ENCODE peak calls at places on chromosomes 2 and 18, in eight cellular contexts. I is WTC11; J is stimulated activated CD4-positive, alpha-beta T cell treated with anti-CD3 and anti-CD28 coated beads, Interleukin-1b, Interleukin-23, amount 100 ng/mL, for 24 hours; X is RKO; M is hypothalamus; H is activated T-cell treated with anti-CD3 and anti-CD28 coated beads for 1 hour; Z is activated T-helper 1 cell treated with anti-CD3 and anti-CD28 coated beads, Interleukin-12 subunit alpha, Interleukin-12 subunit beta, Interleukin-2, Interleukin-4 antibody, amounts not matched to agents 30 ng/mL and 10 ng/mL and 1 ng/mL, durations not matched to agents 14 hours and 24 hours and 36 hours; R is body of pancreas. L is an unnamed sample.

GRCh38 chr18:3655637-3656050 is 205.7 kb downstream of the TGIF1 start:
- DNase-seq in I (no peak), J (no peak), X (no peak), M (no peak), H (no peak), Z (no peak), R (no peak), L (no peak)

GRCh38 chr2:3617198-3617890 is 22.4 kb downstream of the COLEC11 start:
- DNase-seq in I (no peak), J (no peak), X (no peak), M (no peak), H (no peak), Z (no peak), R (peak), L (no peak)

GRCh38 chr2:84669122-84669521 is 152.8 kb downstream of the DNAH6 start:
- DNase-seq in I (no peak), J (no peak), X (no peak), M (no peak), H (no peak), Z (no peak), R (no peak), L (no peak)

GRCh38 chr2:104849036-104849551 is 4.8 kb upstream of the POU3F3 start:
- DNase-seq in I (no peak), J (no peak), X (no peak), M (no peak), H (no peak), Z (no peak), R (no peak), L (no peak)

GRCh38 chr2:185477452-185477851 is 261.2 kb upstream of the FSIP2 start:
- DNase-seq in I (no peak), J (no peak), X (peak), M (no peak), H (no peak), Z (no peak), R (no peak), L (no peak)

GRCh38 chr18:55449412-55450140 is 138.4 kb downstream of the TCF4 start:
- DNase-seq in I (no peak), J (no peak), X (no peak), M (no peak), H (no peak), Z (no peak), R (no peak), L (no peak)

GRCh38 chr2:99256677-99257076 is 1.2 kb upstream of the LYG2 start:
- DNase-seq in I (no peak), J (no peak), X (peak), M (no peak), H (no peak), Z (no peak), R (no peak), L (peak)

GRCh38 chr2:41949541-41950439 is 98.0 kb upstream of the PKDCC start:
- DNase-seq in I (no peak), J (no peak), X (no peak), M (no peak), H (no peak), Z (no peak), R (no peak), L (no peak)

GRCh38 chr2:190720691-190721090 is 71.8 kb downstream of the NAB1 start:
- DNase-seq in I (no peak), J (no peak), X (no peak), M (no peak), H (no peak), Z (no peak), R (no peak), L (no peak)

GRCh38 chr2:234863043-234863934 is 88.5 kb upstream of the SH3BP4 start:
- DNase-seq in I (no peak), J (no peak), X (peak), M (no peak), H (no peak), Z (no peak), R (peak), L (peak)

GRCh38 chr2:70720124-70720523 is 47.9 kb downstream of the ADD2 start:
- DNase-seq in I (no peak), J (no peak), X (no peak), M (no peak), H (no peak), Z (no peak), R (no peak), L (no peak)

GRCh38 chr2:224884188-224884587 is 158.1 kb downstream of the DOCK10 start:
- DNase-seq in I (no peak), J (no peak), X (no peak), M (no peak), H (no peak), Z (no peak), R (no peak), L (no peak)

GRCh38 chr2:223894968-223895367 is 50.2 kb downstream of the WDFY1 start:
- DNase-seq in I (no peak), J (no peak), X (no peak), M (no peak), H (no peak), Z (no peak), R (no peak), L (no peak)

GRCh38 chr2:187553908-187554703 is at the start of gene TFPI:
- DNase-seq in I (no peak), J (no peak), X (peak), M (no peak), H (no peak), Z (no peak), R (no peak), L (peak)

GRCh38 chr2:56009758-56010534 is 86.4 kb upstream of the EFEMP1 start:
- DNase-seq in I (no peak), J (no peak), X (peak), M (no peak), H (no peak), Z (no peak), R (no peak), L (peak)

GRCh38 chr18:78768655-78769501 is 210.7 kb upstream of the SALL3 start:
- DNase-seq in I (no peak), J (no peak), X (no peak), M (no peak), H (no peak), Z (no peak), R (no peak), L (no peak)

GRCh38 chr2:239295377-239296019 is 105.3 kb downstream of the HDAC4 start:
- DNase-seq in I (no peak), J (no peak), X (no peak), M (no peak), H (no peak), Z (no peak), R (no peak), L (no peak)

GRCh38 chr18:39647627-39648502 is 2082.3 kb upstream of the CELF4 start:
- DNase-seq in I (no peak), J (no peak), X (peak), M (no peak), H (no peak), Z (no peak), R (no peak), L (peak)

GRCh38 chr2:201858781-201859180 is 52.4 kb downstream of the CDK15 start:
- DNase-seq in I (peak), J (no peak), X (peak), M (no peak), H (no peak), Z (no peak), R (no peak), L (peak)

GRCh38 chr2:110853516-110853915 is 121.1 kb downstream of the ACOXL start:
- DNase-seq in I (peak), J (no peak), X (peak), M (no peak), H (peak), Z (peak), R (no peak), L (peak)

GRCh38 chr2:105243961-105244360 is 2.4 kb downstream of the GPR45 start:
- DNase-seq in I (peak), J (no peak), X (no peak), M (no peak), H (no peak), Z (no peak), R (no peak), L (peak)

GRCh38 chr2:33650171-33650570 is 51.1 kb upstream of the FAM98A start:
- DNase-seq in I (no peak), J (no peak), X (no peak), M (no peak), H (no peak), Z (no peak), R (no peak), L (no peak)

L was measured in dermis blood vessel endothelial cell.